ENCODE peak calls at places on chromosomes 12 and 14, in eight cellular contexts. T is iPS DF 6.9, W is T-cell, S is left ventricle myocardium inferior, B is activated B cell treated with CpG ODN at 0.5 μM for 24 hours, L is NCI-H1417, G is pulmonary artery endothelial cell, N is T-helper 1 cell. R is an unnamed sample.
A peak's percentile ranks its signal among the peaks of the same experiment; 100 is the strongest.

GRCh38 chr14:40944521-40944920 is 662.2 kb upstream of the LRFN5 start:
- DNase-seq in T (no peak), W (no peak), S (no peak), B (no peak), L (no peak), G (no peak), N (no peak), R (no peak)

GRCh38 chr12:94149781-94150482 is 1.6 kb downstream of the PLXNC1 start:
- DNase-seq in T (no peak), W (no peak), S (peak; percentile 34), B (peak; percentile 40), L (peak; percentile 85), G (no peak), N (no peak), R (peak; percentile 38)

GRCh38 chr12:57614178-57614947 is 3.1 kb downstream of the ARHGEF25 start:
- DNase-seq in T (no peak), W (no peak), S (peak; percentile 47), B (peak; percentile 36), L (no peak), G (no peak), N (no peak), R (no peak)

GRCh38 chr12:21828779-21829178 is 54.3 kb upstream of the KCNJ8 start:
- DNase-seq in T (no peak), W (no peak), S (peak; percentile 17), B (no peak), L (no peak), G (no peak), N (no peak), R (no peak)

GRCh38 chr12:76591461-76591860 is 31.9 kb upstream of the OSBPL8 start:
- DNase-seq in T (no peak), W (no peak), S (no peak), B (no peak), L (no peak), G (no peak), N (no peak), R (no peak)

GRCh38 chr14:52700701-52701172 is 5.4 kb upstream of the ERO1A start:
- DNase-seq in T (no peak), W (no peak), S (no peak), B (no peak), L (no peak), G (no peak), N (no peak), R (no peak)

GRCh38 chr14:76812093-76812421 is 625 bp downstream of the ANGEL1 start:
- DNase-seq in T (no peak), W (no peak), S (no peak), B (no peak), L (peak; percentile 58), G (no peak), N (no peak), R (no peak)

GRCh38 chr12:127485528-127485927 is 781.4 kb upstream of the TMEM132C start:
- DNase-seq in T (no peak), W (no peak), S (no peak), B (no peak), L (peak; percentile 4), G (no peak), N (no peak), R (peak; percentile 22)

GRCh38 chr12:84128117-84128991 is 784.2 kb downstream of the SLC6A15 start:
- DNase-seq in T (no peak), W (no peak), S (no peak), B (no peak), L (no peak), G (no peak), N (no peak), R (no peak)

GRCh38 chr12:54977857-54978256 is 6.7 kb downstream of the TESPA1 start:
- DNase-seq in T (no peak), W (no peak), S (no peak), B (no peak), L (no peak), G (no peak), N (no peak), R (no peak)

GRCh38 chr12:120229583-120230325 is 28.8 kb upstream of the RPLP0 start:
- DNase-seq in T (no peak), W (no peak), S (no peak), B (no peak), L (no peak), G (no peak), N (no peak), R (no peak)

R was measured in activated CD8-positive, alpha-beta T cell treated with anti-CD3 and anti-CD28 coated beads, Interleukin-2, amount 10 ng/mL, durations not matched to agents 7 days and 5 days.